ENCODE peak calls at places on chromosome 12, in six cellular contexts. Q is SK-N-DZ; O is activated naive CD4-positive, alpha-beta T cell treated with anti-CD3 and anti-CD28 coated beads, Interleukin-2, amount 50 U/mL, for 72 hours; U is T-cell; P is aorta; C is stimulated activated CD4-positive, alpha-beta T cell treated with anti-CD3 and anti-CD28 coated beads, Interleukin-4, amount 100 ng/mL, for 4 hours. N is an unnamed sample.

GRCh38 chr12:14135996-14136395 is 154.6 kb upstream of the GRIN2B start:
- DNase-seq in O (no peak), C (no peak), U (no peak), Q (no peak), P (no peak), N (no peak)

GRCh38 chr12:97899529-97899928 is 436.9 kb downstream of the RMST start:
- DNase-seq in C (no peak), Q (no peak), U (no peak), P (no peak), O (no peak), N (no peak)

GRCh38 chr12:41514050-41514449 is 325.9 kb downstream of the PDZRN4 start:
- DNase-seq in Q (no peak), U (no peak), P (no peak), O (no peak), C (no peak), N (no peak)

GRCh38 chr12:48696626-48697025 is 14.6 kb upstream of the KANSL2 start:
- DNase-seq in P (no peak), O (no peak), U (no peak), C (no peak), Q (no peak), N (no peak)

GRCh38 chr12:2563709-2564108 is 231.1 kb upstream of the FKBP4 start:
- DNase-seq in U (no peak), Q (no peak), O (no peak), C (no peak), P (no peak), N (no peak)

GRCh38 chr12:52669426-52669825 is 10.8 kb downstream of the KRT1 start:
- DNase-seq in P (no peak), O (no peak), U (no peak), C (no peak), Q (no peak), N (no peak)

GRCh38 chr12:47903927-47904646 is 707 bp downstream of the VDR start:
- DNase-seq in U (no peak), O (no peak), C (peak), P (peak), Q (no peak), N (peak)

GRCh38 chr12:31732926-31733548 is 4.2 kb upstream of the AMN1 start:
- DNase-seq in P (no peak), O (peak), C (no peak), Q (no peak), U (no peak), N (no peak)

GRCh38 chr12:12800406-12801180 is 12.6 kb upstream of the DDX47 start:
- DNase-seq in C (no peak), U (no peak), Q (no peak), P (no peak), O (no peak), N (no peak)

GRCh38 chr12:107764626-107765025 is 3.7 kb upstream of the PRDM4 start:
- DNase-seq in U (no peak), O (no peak), Q (no peak), C (no peak), P (no peak), N (no peak)

GRCh38 chr12:31386364-31386777 is 60.4 kb upstream of the SINHCAF start:
- DNase-seq in Q (no peak), O (no peak), U (no peak), P (no peak), C (no peak), N (no peak)

N was measured in CD4-positive, CD25-positive, alpha-beta regulatory T cell.